ENCODE peak calls at places on chromosomes 12 and 14, in six cellular contexts. One of them, this sample, is unnamed.

GRCh38 chr12:54390176-54390667 is 5.7 kb upstream of the ZNF385A start:
- DNase-seq in CD4-positive, alpha-beta T cell: no peak
- DNase-seq in PC-3: no peak
- DNase-seq in RPMI7951: no peak
- DNase-seq in choroid plexus epithelial cell: no peak
- DNase-seq in head of caudate nucleus: no peak
- DNase-seq in this sample: no peak

GRCh38 chr12:54378791-54379400 is 5.6 kb downstream of the ZNF385A start:
- DNase-seq in RPMI7951: peak; percentile 57
- DNase-seq in head of caudate nucleus: no peak
- DNase-seq in PC-3: peak; percentile 71
- DNase-seq in choroid plexus epithelial cell: no peak
- DNase-seq in CD4-positive, alpha-beta T cell: no peak
- DNase-seq in this sample: peak; percentile 100

GRCh38 chr12:118589162-118589561 is 212.8 kb downstream of the SUDS3 start:
- DNase-seq in CD4-positive, alpha-beta T cell: no peak
- DNase-seq in choroid plexus epithelial cell: no peak
- DNase-seq in head of caudate nucleus: no peak
- DNase-seq in PC-3: no peak
- DNase-seq in RPMI7951: no peak
- DNase-seq in this sample: no peak

GRCh38 chr12:98821232-98821631 is 176.1 kb downstream of the APAF1 start:
- DNase-seq in CD4-positive, alpha-beta T cell: no peak
- DNase-seq in head of caudate nucleus: no peak
- DNase-seq in RPMI7951: no peak
- DNase-seq in PC-3: no peak
- DNase-seq in choroid plexus epithelial cell: no peak
- DNase-seq in this sample: no peak

GRCh38 chr14:104573930-104574329 is 5.6 kb upstream of the C14orf180 start:
- DNase-seq in choroid plexus epithelial cell: no peak
- DNase-seq in CD4-positive, alpha-beta T cell: no peak
- DNase-seq in head of caudate nucleus: no peak
- DNase-seq in PC-3: no peak
- DNase-seq in RPMI7951: no peak
- DNase-seq in this sample: no peak

GRCh38 chr12:39386335-39386734 is 56.6 kb downstream of the KIF21A start:
- DNase-seq in CD4-positive, alpha-beta T cell: no peak
- DNase-seq in PC-3: no peak
- DNase-seq in head of caudate nucleus: no peak
- DNase-seq in choroid plexus epithelial cell: no peak
- DNase-seq in RPMI7951: no peak
- DNase-seq in this sample: no peak

GRCh38 chr12:57027011-57027804 is 10.9 kb upstream of the TAC3 start:
- DNase-seq in choroid plexus epithelial cell: no peak
- DNase-seq in head of caudate nucleus: no peak
- DNase-seq in CD4-positive, alpha-beta T cell: no peak
- DNase-seq in RPMI7951: no peak
- DNase-seq in PC-3: no peak
- DNase-seq in this sample: no peak

GRCh38 chr12:76259071-76259470 is 89.1 kb downstream of the BBS10 start:
- DNase-seq in choroid plexus epithelial cell: peak; percentile 51
- DNase-seq in RPMI7951: peak; percentile 8
- DNase-seq in PC-3: no peak
- DNase-seq in head of caudate nucleus: no peak
- DNase-seq in CD4-positive, alpha-beta T cell: no peak
- DNase-seq in this sample: no peak

GRCh38 chr12:7162691-7163114 is 26.8 kb upstream of the PEX5 start:
- DNase-seq in RPMI7951: no peak
- DNase-seq in choroid plexus epithelial cell: peak; percentile 42
- DNase-seq in head of caudate nucleus: peak; percentile 88
- DNase-seq in PC-3: peak; percentile 41
- DNase-seq in CD4-positive, alpha-beta T cell: peak; percentile 14
- DNase-seq in this sample: no peak

GRCh38 chr12:105455250-105455649 is 124.8 kb downstream of the C12orf75 start:
- DNase-seq in PC-3: peak; percentile 94
- DNase-seq in CD4-positive, alpha-beta T cell: no peak
- DNase-seq in choroid plexus epithelial cell: no peak
- DNase-seq in RPMI7951: no peak
- DNase-seq in head of caudate nucleus: no peak
- DNase-seq in this sample: no peak

GRCh38 chr14:100717371-100717770 is 9.3 kb upstream of the DLK1 start:
- DNase-seq in CD4-positive, alpha-beta T cell: no peak
- DNase-seq in RPMI7951: no peak
- DNase-seq in choroid plexus epithelial cell: no peak
- DNase-seq in head of caudate nucleus: no peak
- DNase-seq in PC-3: no peak
- DNase-seq in this sample: no peak

GRCh38 chr12:21547437-21547836 is 21.3 kb downstream of the SPX start:
- DNase-seq in PC-3: no peak
- DNase-seq in head of caudate nucleus: no peak
- DNase-seq in choroid plexus epithelial cell: no peak
- DNase-seq in RPMI7951: no peak
- DNase-seq in CD4-positive, alpha-beta T cell: no peak
- DNase-seq in this sample: no peak

GRCh38 chr12:107058190-107058589 is 35.2 kb downstream of the CRY1 start:
- DNase-seq in CD4-positive, alpha-beta T cell: no peak
- DNase-seq in RPMI7951: no peak
- DNase-seq in choroid plexus epithelial cell: no peak
- DNase-seq in head of caudate nucleus: no peak
- DNase-seq in PC-3: no peak
- DNase-seq in this sample: no peak

GRCh38 chr12:123849517-123849916 is 87.4 kb downstream of the DNAH10 start:
- DNase-seq in PC-3: no peak
- DNase-seq in RPMI7951: no peak
- DNase-seq in CD4-positive, alpha-beta T cell: no peak
- DNase-seq in head of caudate nucleus: no peak
- DNase-seq in choroid plexus epithelial cell: no peak
- DNase-seq in this sample: no peak

GRCh38 chr14:85533821-85534271 is 3.9 kb downstream of the FLRT2 start:
- DNase-seq in PC-3: no peak
- DNase-seq in head of caudate nucleus: peak; percentile 19
- DNase-seq in choroid plexus epithelial cell: peak; percentile 34
- DNase-seq in CD4-positive, alpha-beta T cell: no peak
- DNase-seq in RPMI7951: no peak
- DNase-seq in this sample: no peak

GRCh38 chr14:39734306-39734705 is 302.1 kb upstream of the FBXO33 start:
- DNase-seq in choroid plexus epithelial cell: no peak
- DNase-seq in head of caudate nucleus: no peak
- DNase-seq in RPMI7951: no peak
- DNase-seq in CD4-positive, alpha-beta T cell: no peak
- DNase-seq in PC-3: no peak
- DNase-seq in this sample: no peak

GRCh38 chr12:54136844-54137580 is 51.8 kb downstream of the SMUG1 start:
- DNase-seq in CD4-positive, alpha-beta T cell: no peak
- DNase-seq in head of caudate nucleus: no peak
- DNase-seq in choroid plexus epithelial cell: no peak
- DNase-seq in RPMI7951: no peak
- DNase-seq in PC-3: no peak
- DNase-seq in this sample: no peak

GRCh38 chr14:59583755-59584154 is 7.1 kb upstream of the CCDC175 start:
- DNase-seq in RPMI7951: no peak
- DNase-seq in choroid plexus epithelial cell: peak; percentile 74
- DNase-seq in head of caudate nucleus: no peak
- DNase-seq in CD4-positive, alpha-beta T cell: no peak
- DNase-seq in PC-3: peak; percentile 62
- DNase-seq in this sample: no peak

GRCh38 chr12:12198124-12198523 is 68.7 kb downstream of the LRP6 start:
- DNase-seq in RPMI7951: no peak
- DNase-seq in choroid plexus epithelial cell: no peak
- DNase-seq in CD4-positive, alpha-beta T cell: no peak
- DNase-seq in PC-3: no peak
- DNase-seq in head of caudate nucleus: no peak
- DNase-seq in this sample: no peak

GRCh38 chr12:130547480-130548155 is 168.5 kb downstream of the RIMBP2 start:
- DNase-seq in RPMI7951: no peak
- DNase-seq in head of caudate nucleus: peak; percentile 22
- DNase-seq in CD4-positive, alpha-beta T cell: no peak
- DNase-seq in choroid plexus epithelial cell: no peak
- DNase-seq in PC-3: no peak
- DNase-seq in this sample: no peak

GRCh38 chr12:56028511-56029165 is 7.8 kb downstream of the IKZF4 start:
- DNase-seq in head of caudate nucleus: no peak
- DNase-seq in PC-3: no peak
- DNase-seq in CD4-positive, alpha-beta T cell: no peak
- DNase-seq in choroid plexus epithelial cell: no peak
- DNase-seq in RPMI7951: no peak
- DNase-seq in this sample: no peak

GRCh38 chr12:54749191-54749818 is 101.1 kb upstream of the DCD start:
- DNase-seq in RPMI7951: peak; percentile 30
- DNase-seq in PC-3: peak; percentile 65
- DNase-seq in CD4-positive, alpha-beta T cell: peak; percentile 9
- DNase-seq in head of caudate nucleus: no peak
- DNase-seq in choroid plexus epithelial cell: peak; percentile 73
- DNase-seq in this sample: no peak

GRCh38 chr12:26798669-26799068 is 34.3 kb downstream of the ITPR2 start:
- DNase-seq in PC-3: no peak
- DNase-seq in CD4-positive, alpha-beta T cell: no peak
- DNase-seq in choroid plexus epithelial cell: no peak
- DNase-seq in head of caudate nucleus: no peak
- DNase-seq in RPMI7951: no peak
- DNase-seq in this sample: no peak

GRCh38 chr12:116370886-116371580 is 93.5 kb upstream of the MED13L start:
- DNase-seq in PC-3: no peak
- DNase-seq in head of caudate nucleus: no peak
- DNase-seq in CD4-positive, alpha-beta T cell: no peak
- DNase-seq in choroid plexus epithelial cell: peak; percentile 18
- DNase-seq in RPMI7951: no peak
- DNase-seq in this sample: no peak

GRCh38 chr12:51971679-51972423 is 20.4 kb downstream of the ACVR1B start:
- DNase-seq in head of caudate nucleus: no peak
- DNase-seq in CD4-positive, alpha-beta T cell: no peak
- DNase-seq in choroid plexus epithelial cell: peak; percentile 52
- DNase-seq in RPMI7951: no peak
- DNase-seq in PC-3: no peak
- DNase-seq in this sample: no peak

GRCh38 chr14:34301107-34301734 is 160.8 kb downstream of the SPTSSA start:
- DNase-seq in CD4-positive, alpha-beta T cell: no peak
- DNase-seq in RPMI7951: peak; percentile 41
- DNase-seq in head of caudate nucleus: no peak
- DNase-seq in PC-3: peak; percentile 78
- DNase-seq in choroid plexus epithelial cell: peak; percentile 62
- DNase-seq in this sample: no peak

This sample was measured in T1000.